ENCODE peak calls at places on chromosome 1, in nine cellular contexts. H is H9; X is esophagus squamous epithelium; D is IMR-90; G is aorta; Q is Peyer's patch; K is gastrocnemius medialis; P is mesenchymal stem cell; S is CD8-positive, alpha-beta T cell. N is an unnamed sample. For H3K27me3 and H3K4me1, the result is how much of the 10 kb centered on the place peaks cover.

GRCh38 chr1:234768171-234768568 is 158.2 kb upstream of the IRF2BP2 start:
- DNase-seq in H (no peak), X (no peak), D (no peak), G (no peak), Q (no peak), K (no peak), P (no peak), S (no peak), N (no peak)

GRCh38 chr1:39142394-39143060 is 62.0 kb upstream of the MACF1 start:
- DNase-seq in H (peak), X (no peak), D (no peak), G (no peak), Q (peak), K (no peak), P (no peak), S (no peak), N (peak)

GRCh38 chr1:115768549-115768948 is at the start of gene CASQ2:
- DNase-seq in H (no peak), X (no peak), D (no peak), G (no peak), Q (no peak), K (peak), P (no peak), S (no peak), N (no peak)

GRCh38 chr1:87140831-87141540 is 187.7 kb upstream of the LMO4 start:
- DNase-seq in H (no peak), X (no peak), D (peak), G (no peak), Q (no peak), K (no peak), P (no peak), S (no peak), N (no peak)

GRCh38 chr1:216617081-216617480 is 106.1 kb downstream of the ESRRG start:
- DNase-seq in H (no peak), X (no peak), D (no peak), G (no peak), Q (no peak), K (no peak), P (no peak), S (no peak), N (no peak)

GRCh38 chr1:54574158-54574778 is 26.2 kb downstream of the ACOT11 start:
- DNase-seq in H (no peak), X (no peak), D (no peak), G (peak), Q (no peak), K (no peak), P (no peak), S (no peak), N (no peak)

GRCh38 chr1:228279722-228280105 is 71.9 kb downstream of the OBSCN start:
- DNase-seq in H (no peak), X (no peak), D (no peak), G (no peak), Q (peak), K (peak), P (no peak), S (no peak), N (peak)

GRCh38 chr1:46489638-46490602 is at the start of gene DMBX1:
- DNase-seq in H (peak), X (no peak), D (no peak), G (peak), Q (peak), K (no peak), P (peak), S (no peak), N (no peak)

GRCh38 chr1:153058826-153059784 is 1.8 kb upstream of the SPRR2A start:
- DNase-seq in H (no peak), X (no peak), D (no peak), G (no peak), Q (no peak), K (no peak), P (no peak), S (no peak), N (no peak)

GRCh38 chr1:153733970-153734369 is 6.1 kb downstream of the INTS3 start:
- DNase-seq in H (no peak), X (no peak), D (no peak), G (no peak), Q (no peak), K (no peak), P (no peak), S (no peak), N (no peak)

GRCh38 chr1:159266832-159267231 is 35.3 kb upstream of the FCER1A start:
- DNase-seq in H (no peak), X (no peak), D (no peak), G (no peak), Q (no peak), K (no peak), P (no peak), S (no peak), N (no peak)

GRCh38 chr1:84700065-84700464 is 9.8 kb upstream of the SSX2IP start:
- DNase-seq in H (no peak), X (no peak), D (no peak), G (no peak), Q (no peak), K (no peak), P (no peak), S (no peak), N (no peak)

GRCh38 chr1:206491592-206491991 is 15.7 kb upstream of the RASSF5 start:
- DNase-seq in H (no peak), X (no peak), D (no peak), G (no peak), Q (no peak), K (no peak), P (no peak), S (no peak), N (no peak)

GRCh38 chr1:3340548-3341235 is 113.8 kb upstream of the ARHGEF16 start:
- DNase-seq in H (no peak), X (no peak), D (no peak), G (no peak), Q (no peak), K (no peak), P (no peak), S (no peak), N (no peak)

GRCh38 chr1:156860639-156861423 is at the start of gene NTRK1:
- DNase-seq in H (peak), X (no peak), D (no peak), G (no peak), Q (peak), K (no peak), P (peak), S (no peak), N (no peak)

GRCh38 chr1:41515778-41516167 is 31.3 kb upstream of the EDN2 start:
- DNase-seq in H (no peak), X (no peak), D (no peak), G (no peak), Q (no peak), K (no peak), P (no peak), S (no peak), N (no peak)

GRCh38 chr1:205480349-205481278 is 23.9 kb upstream of the CDK18 start:
- DNase-seq in H (no peak), X (no peak), D (no peak), G (no peak), Q (no peak), K (no peak), P (no peak), S (peak), N (no peak)

GRCh38 chr1:15931884-15932283 is 44.0 kb downstream of the ZBTB17 start:
- DNase-seq in H (no peak), X (no peak), D (no peak), G (no peak), Q (peak), K (no peak), P (no peak), S (no peak), N (no peak)

GRCh38 chr1:113809651-113810602 is 2.3 kb downstream of the RSBN1 start:
- DNase-seq in H (no peak), X (no peak), D (peak), G (no peak), Q (peak), K (no peak), P (peak), S (no peak), N (no peak)

GRCh38 chr1:168879906-168880734 is 151.1 kb upstream of the DPT start:
- DNase-seq in H (no peak), X (no peak), D (no peak), G (peak), Q (peak), K (peak), P (no peak), S (no peak), N (no peak)

GRCh38 chr1:17259233-17259873 is 10.5 kb downstream of the PADI3 start:
- DNase-seq in H (no peak), X (no peak), D (peak), G (peak), Q (no peak), K (no peak), P (peak), S (no peak), N (no peak)

GRCh38 chr1:17258758-17259130 is 9.8 kb downstream of the PADI3 start:
- DNase-seq in H (no peak), X (no peak), D (no peak), G (peak), Q (no peak), K (no peak), P (no peak), S (no peak), N (no peak)

GRCh38 chr1:17260738-17261137 is 11.8 kb downstream of the PADI3 start:
- DNase-seq in H (no peak), X (no peak), D (no peak), G (no peak), Q (no peak), K (no peak), P (no peak), S (no peak), N (no peak)

GRCh38 chr1:17260264-17260663 is 11.4 kb downstream of the PADI3 start:
- DNase-seq in H (no peak), X (no peak), D (no peak), G (no peak), Q (no peak), K (no peak), P (no peak), S (no peak), N (no peak)

GRCh38 chr1:17258116-17258757 is 9.3 kb downstream of the PADI3 start:
- DNase-seq in H (no peak), X (no peak), D (peak), G (peak), Q (no peak), K (no peak), P (peak), S (no peak), N (no peak)
- H3K27me3 ChIP-seq in H (under half), X (under half), D (under half), G (under half), Q (under half), K (under half), P (half or more), S (under half), N (under half)

DNA sequence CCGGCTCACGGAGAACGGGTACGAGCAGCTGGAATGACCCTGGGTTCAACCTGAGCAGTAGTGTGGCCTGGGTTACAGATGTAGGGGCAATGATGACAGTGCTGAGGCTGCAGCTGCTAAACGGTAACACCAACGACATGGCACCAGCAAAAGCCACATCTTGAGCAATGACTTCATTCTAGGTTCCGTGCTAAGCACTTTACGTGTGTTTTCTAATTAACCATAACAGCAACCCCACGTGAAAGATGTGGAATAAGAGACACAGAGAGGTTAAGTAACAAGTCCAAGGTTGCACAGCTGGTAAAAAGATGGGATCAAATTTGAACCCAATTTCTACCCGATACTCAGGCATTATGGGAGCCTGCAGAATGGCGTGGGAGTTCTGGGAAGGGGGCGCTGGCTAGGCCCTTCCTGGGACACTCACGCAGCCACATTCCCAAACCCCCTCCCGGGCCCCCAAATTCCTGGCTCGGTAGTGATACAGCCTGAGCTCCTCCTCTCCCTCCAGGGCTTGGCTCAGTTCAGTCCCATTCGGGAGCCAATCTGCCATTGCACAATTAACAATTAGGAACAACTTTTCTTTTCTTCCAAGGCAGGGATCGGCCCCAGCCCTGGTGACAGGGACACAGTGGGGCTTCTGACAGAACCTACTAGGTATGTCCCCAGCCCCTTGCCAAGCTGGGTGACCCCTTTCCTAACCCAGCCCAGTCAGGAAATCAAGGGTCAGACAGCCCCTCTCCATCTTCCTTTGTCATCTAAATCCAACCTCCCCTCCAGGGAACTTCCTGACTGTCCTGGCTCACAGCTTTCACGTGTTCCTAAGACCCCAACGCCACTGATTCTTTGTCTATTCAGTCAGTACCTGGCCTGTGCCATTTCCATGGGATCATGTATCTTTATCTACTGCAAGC is 23.9 kb upstream of the ECE1 start:
- DNase-seq in H (no peak), X (no peak), D (no peak), G (no peak), Q (no peak), K (peak), P (no peak), S (no peak), N (no peak)
- H3K4me1 ChIP-seq in H (under half), X (under half), D (half or more), G (under half), Q (under half), K (under half), P (under half), S (under half), N (under half)

GRCh38 chr1:143694085-143694484 is 277.7 kb downstream of the FAM72C start:
- DNase-seq in H (no peak), X (no peak), D (no peak), G (no peak), Q (no peak), K (no peak), P (no peak), S (no peak), N (no peak)

GRCh38 chr1:143689781-143690180 is 282.0 kb downstream of the FAM72C start:
- DNase-seq in H (no peak), X (no peak), D (no peak), G (no peak), Q (no peak), K (no peak), P (no peak), S (no peak), N (no peak)

GRCh38 chr1:143698016-143698415 is 273.8 kb downstream of the FAM72C start:
- DNase-seq in H (no peak), X (no peak), D (no peak), G (no peak), Q (peak), K (no peak), P (no peak), S (no peak), N (peak)

GRCh38 chr1:143691400-143691891 is 280.3 kb downstream of the FAM72C start:
- DNase-seq in H (no peak), X (no peak), D (peak), G (no peak), Q (no peak), K (no peak), P (no peak), S (no peak), N (no peak)

DNA sequence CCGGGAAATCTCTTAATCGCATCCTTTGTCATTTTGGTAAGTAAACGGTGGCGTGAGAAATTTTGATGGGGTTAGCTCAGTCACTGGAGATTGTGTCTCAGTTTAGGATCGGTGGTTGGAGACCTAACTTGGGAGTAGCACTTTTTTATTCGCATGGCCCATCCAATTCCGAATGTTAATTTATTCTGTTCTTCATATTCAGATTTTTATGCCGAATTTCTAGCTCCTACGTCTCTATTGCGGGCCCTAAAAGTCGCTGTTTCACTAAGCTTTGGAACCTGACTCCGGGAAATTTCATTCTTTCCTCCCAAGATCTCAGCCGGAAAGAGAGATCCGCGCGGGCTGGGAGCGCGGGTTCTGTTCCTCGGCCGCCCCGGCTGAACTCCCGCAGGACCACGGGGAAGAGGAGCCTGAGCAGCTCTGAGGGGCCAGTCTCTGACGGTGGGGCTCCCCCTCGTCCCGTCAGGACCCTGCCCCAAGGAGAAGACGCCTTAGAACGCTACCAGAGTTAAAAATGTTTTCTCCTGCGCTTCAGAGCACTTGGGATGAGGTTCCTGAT is 279.7 kb downstream of the FAM72C start:
- DNase-seq in H (no peak), X (no peak), D (no peak), G (no peak), Q (no peak), K (no peak), P (no peak), S (no peak), N (no peak)
- H3K27me3 ChIP-seq in H (under half), X (under half), D (under half), G (under half), Q (under half), K (under half), P (under half), S (under half), N (half or more)

GRCh38 chr1:145795257-145795881 is 28.5 kb downstream of the RNF115 start:
- DNase-seq in H (no peak), X (no peak), D (no peak), G (no peak), Q (no peak), K (no peak), P (no peak), S (no peak), N (no peak)
- H3K4me1 ChIP-seq in H (under half), X (under half), D (under half), G (under half), Q (under half), K (under half), P (under half), S (under half), N (under half)

GRCh38 chr1:24921938-24922662 is 8.0 kb downstream of the RUNX3 start:
- DNase-seq in H (no peak), X (no peak), D (no peak), G (no peak), Q (no peak), K (no peak), P (no peak), S (no peak), N (no peak)
- H3K27me3 ChIP-seq in H (under half), X (under half), D (under half), G (under half), Q (under half), K (under half), P (half or more), S (under half), N (under half)

GRCh38 chr1:226682841-226683800 is 56.0 kb downstream of the ITPKB start:
- DNase-seq in H (no peak), X (no peak), D (no peak), G (no peak), Q (peak), K (no peak), P (no peak), S (no peak), N (no peak)

GRCh38 chr1:226680653-226681052 is 58.4 kb downstream of the ITPKB start:
- DNase-seq in H (no peak), X (no peak), D (no peak), G (no peak), Q (peak), K (no peak), P (no peak), S (no peak), N (no peak)

GRCh38 chr1:226679853-226680516 is 59.1 kb downstream of the ITPKB start:
- DNase-seq in H (peak), X (no peak), D (peak), G (peak), Q (peak), K (peak), P (peak), S (peak), N (peak)

GRCh38 chr1:226679303-226679702 is 59.8 kb downstream of the ITPKB start:
- DNase-seq in H (no peak), X (no peak), D (no peak), G (no peak), Q (no peak), K (no peak), P (no peak), S (no peak), N (no peak)

DNA sequence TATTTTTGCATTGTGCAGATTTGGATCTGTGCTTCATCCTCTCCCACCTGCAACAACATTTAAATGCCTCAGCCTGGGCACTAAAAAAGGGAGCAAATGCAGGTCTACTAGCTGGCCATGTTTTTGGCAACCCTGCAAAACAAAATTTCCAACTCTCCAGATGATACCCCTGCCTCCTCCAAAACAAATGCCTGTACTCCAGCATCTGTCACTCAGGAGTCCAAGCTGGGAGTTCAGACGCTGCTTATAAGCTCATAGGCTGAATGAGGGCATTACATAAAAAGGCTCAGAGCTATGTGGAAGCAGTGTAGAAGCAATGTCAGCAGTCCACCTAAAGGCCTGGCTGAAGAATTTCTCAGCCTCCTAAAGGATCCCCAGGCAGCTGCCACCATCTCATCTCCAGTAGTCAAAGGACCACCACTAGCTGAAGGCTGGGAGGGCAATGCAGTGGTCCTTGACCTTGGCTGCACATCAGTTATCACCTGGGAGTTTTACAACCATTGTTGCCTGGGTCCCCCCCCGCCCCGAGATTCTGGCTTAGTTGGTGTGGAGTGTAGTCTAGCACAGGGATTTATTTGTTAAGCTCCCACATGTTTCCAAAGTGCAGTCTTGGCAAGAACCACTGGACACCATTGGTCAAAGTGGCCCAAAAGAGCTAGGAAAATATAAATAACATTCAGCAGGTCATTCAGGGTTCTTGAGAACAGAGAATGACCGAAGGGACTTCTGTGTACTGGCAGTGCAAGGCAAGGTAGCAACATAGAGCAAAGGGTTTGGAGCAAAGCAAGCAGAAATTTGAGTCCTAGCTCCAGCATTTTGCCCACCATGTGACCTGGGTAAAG is 57.2 kb downstream of the ITPKB start:
- DNase-seq in H (no peak), X (no peak), D (no peak), G (no peak), Q (peak), K (no peak), P (no peak), S (no peak), N (no peak)
- H3K4me1 ChIP-seq in H (under half), X (under half), D (under half), G (under half), Q (under half), K (half or more), P (under half), S (half or more), N (half or more)

N was measured in lower lobe of right lung.